ENCODE peak calls at places on chromosome 1, in six cellular contexts. N is fibroblast of the aortic adventitia; R is activated T-helper 1 cell treated with anti-CD3 and anti-CD28 coated beads, Interleukin-12 subunit alpha, Interleukin-12 subunit beta, Interleukin-2, Interleukin-4 antibody, amounts not matched to agents 30 ng/mL and 10 ng/mL and 1 ng/mL, durations not matched to agents 14 hours and 24 hours and 36 hours; U is GM19239; V is fibroblast of pulmonary artery; Z is nephron progenitor cell. F is an unnamed sample.

GRCh38 chr1:85816606-85817005 is 108.4 kb upstream of the ZNHIT6 start:
- DNase-seq in N (no peak), R (no peak), U (no peak), V (no peak), Z (no peak), F (no peak)

GRCh38 chr1:9417695-9418094 is 121.6 kb upstream of the SLC25A33 start:
- DNase-seq in N (no peak), R (no peak), U (no peak), V (no peak), Z (no peak), F (no peak)

GRCh38 chr1:39896909-39897685 is 4.6 kb downstream of the MYCL start:
- DNase-seq in N (peak), R (no peak), U (no peak), V (peak), Z (no peak), F (no peak)

GRCh38 chr1:62528015-62528414 is 69.3 kb upstream of the ANGPTL3 start:
- DNase-seq in N (no peak), R (no peak), U (no peak), V (peak), Z (no peak), F (no peak)

GRCh38 chr1:16445052-16445451 is 4.5 kb downstream of the NECAP2 start:
- DNase-seq in N (no peak), R (no peak), U (no peak), V (no peak), Z (no peak), F (no peak)

GRCh38 chr1:242057745-242058115 is 58.8 kb upstream of the MAP1LC3C start:
- DNase-seq in N (no peak), R (no peak), U (no peak), V (no peak), Z (no peak), F (no peak)

GRCh38 chr1:176058686-176059085 is 148.4 kb downstream of the COP1 start:
- DNase-seq in N (no peak), R (no peak), U (no peak), V (no peak), Z (peak), F (no peak)

GRCh38 chr1:206823725-206824124 is 41.7 kb upstream of the IL20 start:
- DNase-seq in N (peak), R (no peak), U (no peak), V (peak), Z (no peak), F (no peak)

GRCh38 chr1:227357229-227358078 is 39.2 kb upstream of the CDC42BPA start:
- DNase-seq in N (peak), R (no peak), U (no peak), V (peak), Z (peak), F (no peak)

GRCh38 chr1:5830771-5831599 is 161.2 kb downstream of the NPHP4 start:
- DNase-seq in N (no peak), R (no peak), U (no peak), V (no peak), Z (peak), F (no peak)

GRCh38 chr1:208093754-208094719 is 150.1 kb downstream of the PLXNA2 start:
- DNase-seq in N (peak), R (peak), U (peak), V (peak), Z (peak), F (peak)

GRCh38 chr1:100005424-100005823 is 35.6 kb downstream of the SLC35A3 start:
- DNase-seq in N (no peak), R (no peak), U (no peak), V (no peak), Z (no peak), F (no peak)

GRCh38 chr1:20588634-20589225 is at the start of gene CDA:
- DNase-seq in N (no peak), R (no peak), U (no peak), V (no peak), Z (no peak), F (no peak)

GRCh38 chr1:240242601-240243144 is 151.0 kb downstream of the FMN2 start:
- DNase-seq in N (peak), R (no peak), U (no peak), V (peak), Z (no peak), F (no peak)

F was measured in activated T-helper 2 cell treated with anti-CD3 and anti-CD28 coated beads, Interferon-gamma antibody, Interleukin-2, Interleukin-4, amounts not matched to agents 10 μg/mL and 5 μg/mL and 100 μg/mL, durations not matched to agents 14 hours and 24 hours and 36 hours.